ENCODE peak calls at places on chromosome 3, in nine cellular contexts. One of them, this sample, is unnamed. For H3K4me1, the result is how much of the 10 kb centered on the place peaks cover.

GRCh38 chr3:170467007-170467406 is 48.3 kb downstream of the CLDN11 start:
- DNase-seq in tibial artery: no peak
- DNase-seq in psoas muscle: no peak
- DNase-seq in tibial nerve: peak
- DNase-seq in suprapubic skin: no peak
- DNase-seq in SJSA1: no peak
- DNase-seq in CD8-positive, alpha-beta T cell: no peak
- DNase-seq in cardiac muscle cell: no peak
- DNase-seq in SJCRH30: no peak
- DNase-seq in this sample: no peak

GRCh38 chr3:72287941-72288340 is 503.0 kb upstream of the PROK2 start:
- DNase-seq in tibial artery: no peak
- DNase-seq in psoas muscle: no peak
- DNase-seq in suprapubic skin: no peak
- DNase-seq in CD8-positive, alpha-beta T cell: no peak
- DNase-seq in tibial nerve: no peak
- DNase-seq in cardiac muscle cell: no peak
- DNase-seq in SJSA1: no peak
- DNase-seq in SJCRH30: no peak
- DNase-seq in this sample: no peak

GRCh38 chr3:24830230-24831152 is 335.8 kb upstream of the THRB start:
- DNase-seq in tibial artery: peak
- DNase-seq in psoas muscle: peak
- DNase-seq in SJCRH30: no peak
- DNase-seq in CD8-positive, alpha-beta T cell: no peak
- DNase-seq in SJSA1: no peak
- DNase-seq in cardiac muscle cell: peak
- DNase-seq in tibial nerve: no peak
- DNase-seq in suprapubic skin: no peak
- DNase-seq in this sample: no peak

GRCh38 chr3:53195602-53196574 is 34.9 kb downstream of the PRKCD start:
- DNase-seq in cardiac muscle cell: peak
- DNase-seq in psoas muscle: peak
- DNase-seq in SJCRH30: peak
- DNase-seq in tibial artery: peak
- DNase-seq in tibial nerve: no peak
- DNase-seq in CD8-positive, alpha-beta T cell: peak
- DNase-seq in suprapubic skin: no peak
- DNase-seq in SJSA1: peak
- DNase-seq in this sample: no peak

GRCh38 chr3:29582310-29582709 is 301.4 kb downstream of the RBMS3 start:
- DNase-seq in psoas muscle: no peak
- DNase-seq in cardiac muscle cell: no peak
- DNase-seq in SJCRH30: no peak
- DNase-seq in suprapubic skin: no peak
- DNase-seq in tibial artery: no peak
- DNase-seq in SJSA1: no peak
- DNase-seq in tibial nerve: no peak
- DNase-seq in CD8-positive, alpha-beta T cell: no peak
- DNase-seq in this sample: no peak

GRCh38 chr3:148971819-148972218 is 19.5 kb upstream of the GYG1 start:
- DNase-seq in CD8-positive, alpha-beta T cell: no peak
- DNase-seq in tibial artery: peak
- DNase-seq in cardiac muscle cell: no peak
- DNase-seq in tibial nerve: no peak
- DNase-seq in SJCRH30: no peak
- DNase-seq in psoas muscle: no peak
- DNase-seq in SJSA1: no peak
- DNase-seq in suprapubic skin: no peak
- DNase-seq in this sample: no peak

GRCh38 chr3:169581633-169582032 is 81.9 kb downstream of the MECOM start:
- DNase-seq in SJCRH30: no peak
- DNase-seq in suprapubic skin: no peak
- DNase-seq in SJSA1: no peak
- DNase-seq in tibial nerve: no peak
- DNase-seq in psoas muscle: no peak
- DNase-seq in tibial artery: no peak
- DNase-seq in cardiac muscle cell: no peak
- DNase-seq in CD8-positive, alpha-beta T cell: no peak
- DNase-seq in this sample: no peak

GRCh38 chr3:188389711-188390346 is 235.9 kb downstream of the LPP start:
- DNase-seq in SJSA1: peak
- DNase-seq in SJCRH30: no peak
- DNase-seq in suprapubic skin: no peak
- DNase-seq in psoas muscle: no peak
- DNase-seq in CD8-positive, alpha-beta T cell: peak
- DNase-seq in cardiac muscle cell: no peak
- DNase-seq in tibial nerve: no peak
- DNase-seq in tibial artery: peak
- DNase-seq in this sample: no peak

GRCh38 chr3:21356402-21356801 is 394.6 kb downstream of the ZNF385D start:
- DNase-seq in SJCRH30: no peak
- DNase-seq in CD8-positive, alpha-beta T cell: no peak
- DNase-seq in psoas muscle: no peak
- DNase-seq in cardiac muscle cell: no peak
- DNase-seq in SJSA1: no peak
- DNase-seq in suprapubic skin: no peak
- DNase-seq in tibial artery: no peak
- DNase-seq in tibial nerve: no peak
- DNase-seq in this sample: no peak

GRCh38 chr3:67349551-67350174 is 304.7 kb downstream of the SUCLG2 start:
- DNase-seq in CD8-positive, alpha-beta T cell: no peak
- DNase-seq in suprapubic skin: no peak
- DNase-seq in SJCRH30: no peak
- DNase-seq in cardiac muscle cell: no peak
- DNase-seq in tibial artery: no peak
- DNase-seq in SJSA1: no peak
- DNase-seq in tibial nerve: no peak
- DNase-seq in psoas muscle: no peak
- DNase-seq in this sample: no peak

GRCh38 chr3:149393355-149394165 is 16.1 kb upstream of the TM4SF1 start:
- DNase-seq in CD8-positive, alpha-beta T cell: no peak
- DNase-seq in cardiac muscle cell: peak
- DNase-seq in tibial artery: peak
- DNase-seq in SJSA1: peak
- DNase-seq in tibial nerve: peak
- DNase-seq in SJCRH30: peak
- DNase-seq in suprapubic skin: no peak
- DNase-seq in psoas muscle: peak
- DNase-seq in this sample: no peak

GRCh38 chr3:141334627-141335250 is 33.6 kb upstream of the ZBTB38 start:
- DNase-seq in cardiac muscle cell: no peak
- DNase-seq in tibial nerve: no peak
- DNase-seq in suprapubic skin: no peak
- DNase-seq in psoas muscle: no peak
- DNase-seq in SJSA1: no peak
- DNase-seq in CD8-positive, alpha-beta T cell: no peak
- DNase-seq in tibial artery: no peak
- DNase-seq in SJCRH30: no peak
- DNase-seq in this sample: no peak

GRCh38 chr3:141331370-141332318 is 36.7 kb upstream of the ZBTB38 start:
- DNase-seq in psoas muscle: peak
- DNase-seq in tibial artery: peak
- DNase-seq in suprapubic skin: no peak
- DNase-seq in tibial nerve: no peak
- DNase-seq in CD8-positive, alpha-beta T cell: no peak
- DNase-seq in cardiac muscle cell: peak
- DNase-seq in SJCRH30: peak
- DNase-seq in SJSA1: peak
- DNase-seq in this sample: peak

GRCh38 chr3:141335531-141336042 is 32.7 kb upstream of the ZBTB38 start:
- DNase-seq in CD8-positive, alpha-beta T cell: no peak
- DNase-seq in psoas muscle: no peak
- DNase-seq in cardiac muscle cell: no peak
- DNase-seq in SJSA1: peak
- DNase-seq in tibial artery: no peak
- DNase-seq in SJCRH30: no peak
- DNase-seq in suprapubic skin: no peak
- DNase-seq in tibial nerve: no peak
- DNase-seq in this sample: no peak

GRCh38 chr3:141332436-141332835 is 35.9 kb upstream of the ZBTB38 start:
- DNase-seq in SJSA1: no peak
- DNase-seq in tibial nerve: no peak
- DNase-seq in tibial artery: no peak
- DNase-seq in psoas muscle: no peak
- DNase-seq in suprapubic skin: no peak
- DNase-seq in CD8-positive, alpha-beta T cell: no peak
- DNase-seq in SJCRH30: no peak
- DNase-seq in cardiac muscle cell: no peak
- DNase-seq in this sample: no peak

DNA sequence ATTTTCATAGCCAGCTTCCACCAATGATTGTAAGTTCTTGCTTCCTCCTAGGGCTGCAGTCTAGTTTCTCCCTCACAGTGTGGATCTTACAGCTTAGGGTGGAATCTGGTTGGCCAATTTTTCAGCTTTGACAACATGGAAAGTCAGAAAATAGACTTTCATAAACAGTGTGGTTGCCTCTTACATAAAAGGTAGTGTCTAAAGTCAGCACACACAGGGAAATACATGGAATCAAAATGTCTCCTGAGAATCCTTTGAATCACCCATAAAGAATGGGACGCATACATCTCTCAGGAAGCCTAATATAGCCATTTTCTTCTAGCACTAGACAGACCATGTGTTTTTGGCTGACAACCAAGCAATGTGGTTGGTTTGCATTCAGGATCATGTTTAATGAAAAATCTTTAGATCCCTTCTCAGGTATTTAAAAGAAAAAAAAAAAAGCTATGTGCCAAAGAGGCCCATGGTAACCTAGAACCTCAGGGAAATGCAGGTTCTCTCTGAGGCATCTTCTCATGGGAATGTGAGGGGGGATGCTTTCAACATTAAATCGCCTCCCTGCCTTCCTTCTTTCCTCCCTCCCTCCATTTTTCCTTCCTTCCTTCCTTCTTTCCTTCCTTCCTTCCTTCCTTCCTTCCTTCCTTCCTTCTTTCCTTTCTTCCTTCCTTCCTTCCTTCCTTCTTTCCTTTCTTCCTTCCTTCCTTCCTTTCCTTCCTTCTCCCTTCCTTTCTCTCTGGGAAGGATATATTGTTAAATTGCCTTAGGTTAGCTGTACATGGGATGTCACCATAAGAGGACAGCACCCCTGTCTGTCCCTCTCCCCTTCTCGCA is 34.3 kb upstream of the ZBTB38 start:
- DNase-seq in cardiac muscle cell: no peak
- DNase-seq in SJCRH30: no peak
- DNase-seq in CD8-positive, alpha-beta T cell: no peak
- DNase-seq in tibial nerve: no peak
- DNase-seq in suprapubic skin: no peak
- DNase-seq in SJSA1: no peak
- DNase-seq in tibial artery: no peak
- DNase-seq in psoas muscle: no peak
- DNase-seq in this sample: no peak
- H3K27ac ChIP-seq in cardiac muscle cell: no peak
- H3K27ac ChIP-seq in SJCRH30: no peak
- H3K27ac ChIP-seq in CD8-positive, alpha-beta T cell: no peak
- H3K27ac ChIP-seq in tibial nerve: no peak
- H3K27ac ChIP-seq in suprapubic skin: no peak
- H3K27ac ChIP-seq in SJSA1: no peak
- H3K27ac ChIP-seq in tibial artery: no peak
- H3K27ac ChIP-seq in psoas muscle: no peak
- H3K27ac ChIP-seq in this sample: no peak

GRCh38 chr3:8494332-8494731 is 7.3 kb upstream of the LMCD1 start:
- DNase-seq in cardiac muscle cell: no peak
- DNase-seq in tibial artery: no peak
- DNase-seq in SJCRH30: no peak
- DNase-seq in SJSA1: no peak
- DNase-seq in CD8-positive, alpha-beta T cell: no peak
- DNase-seq in tibial nerve: no peak
- DNase-seq in suprapubic skin: no peak
- DNase-seq in psoas muscle: no peak
- DNase-seq in this sample: no peak
- H3K4me1 ChIP-seq in cardiac muscle cell: under half
- H3K4me1 ChIP-seq in tibial artery: under half
- H3K4me1 ChIP-seq in SJCRH30: half or more
- H3K4me1 ChIP-seq in SJSA1: under half
- H3K4me1 ChIP-seq in CD8-positive, alpha-beta T cell: under half
- H3K4me1 ChIP-seq in tibial nerve: under half
- H3K4me1 ChIP-seq in suprapubic skin: under half
- H3K4me1 ChIP-seq in psoas muscle: under half
- H3K4me1 ChIP-seq in this sample: under half

DNA sequence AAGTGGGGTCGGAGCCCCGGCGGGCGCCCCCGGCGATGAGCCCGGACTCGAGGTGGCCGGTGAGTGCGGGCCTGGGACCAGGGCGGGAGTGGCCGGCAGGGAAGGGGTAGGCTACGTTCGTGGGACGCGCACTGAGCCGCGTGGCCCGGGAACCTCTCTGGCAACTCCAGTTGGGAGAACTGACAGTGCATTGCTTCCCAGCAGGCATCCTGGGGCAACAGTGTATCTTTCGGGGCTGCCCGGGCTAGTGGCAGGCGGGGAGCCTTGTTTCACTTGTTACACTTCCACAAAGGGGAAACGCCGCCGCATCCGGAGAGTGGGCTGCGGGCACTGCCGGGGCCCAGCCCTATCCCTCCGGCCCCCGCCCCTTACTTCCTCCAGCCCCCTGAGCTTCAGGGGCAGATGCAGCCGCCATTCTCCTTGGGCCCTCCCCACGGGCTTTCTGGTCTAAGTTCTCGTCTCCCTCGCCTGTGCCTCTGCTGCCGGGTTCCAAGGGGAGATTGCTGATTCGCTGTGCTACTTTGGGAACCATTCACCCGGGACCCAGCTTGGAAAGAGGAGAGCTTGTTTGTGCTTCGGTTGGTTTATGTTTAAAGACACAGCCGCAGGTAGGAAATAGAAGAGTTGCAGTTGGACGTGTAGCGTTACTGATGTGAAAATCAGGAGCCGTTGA is 681 bp downstream of the BRPF1 start:
- DNase-seq in psoas muscle: no peak
- DNase-seq in SJCRH30: peak
- DNase-seq in cardiac muscle cell: peak
- DNase-seq in suprapubic skin: no peak
- DNase-seq in SJSA1: no peak
- DNase-seq in tibial nerve: no peak
- DNase-seq in CD8-positive, alpha-beta T cell: peak
- DNase-seq in tibial artery: no peak
- DNase-seq in this sample: no peak
- H3K27ac ChIP-seq in psoas muscle: peak
- H3K27ac ChIP-seq in SJCRH30: peak
- H3K27ac ChIP-seq in cardiac muscle cell: peak
- H3K27ac ChIP-seq in suprapubic skin: peak
- H3K27ac ChIP-seq in SJSA1: peak
- H3K27ac ChIP-seq in tibial nerve: peak
- H3K27ac ChIP-seq in CD8-positive, alpha-beta T cell: peak
- H3K27ac ChIP-seq in tibial artery: peak
- H3K27ac ChIP-seq in this sample: peak

GRCh38 chr3:113743006-113743639 is 2.9 kb downstream of the NAA50 start:
- DNase-seq in psoas muscle: no peak
- DNase-seq in suprapubic skin: no peak
- DNase-seq in SJSA1: no peak
- DNase-seq in cardiac muscle cell: no peak
- DNase-seq in tibial artery: no peak
- DNase-seq in tibial nerve: no peak
- DNase-seq in CD8-positive, alpha-beta T cell: no peak
- DNase-seq in SJCRH30: no peak
- DNase-seq in this sample: no peak
- H3K4me1 ChIP-seq in psoas muscle: half or more
- H3K4me1 ChIP-seq in suprapubic skin: half or more
- H3K4me1 ChIP-seq in SJSA1: under half
- H3K4me1 ChIP-seq in cardiac muscle cell: under half
- H3K4me1 ChIP-seq in tibial artery: under half
- H3K4me1 ChIP-seq in tibial nerve: under half
- H3K4me1 ChIP-seq in CD8-positive, alpha-beta T cell: under half
- H3K4me1 ChIP-seq in SJCRH30: under half
- H3K4me1 ChIP-seq in this sample: under half

This sample was measured in thoracic aorta.